ENCODE peak calls at places on chromosome 13, in seven cellular contexts. S is stimulated activated CD4-positive, alpha-beta T cell treated with anti-CD3 and anti-CD28 coated beads, Interleukin-1b, Interleukin-23, amount 100 ng/mL, for 1 hour; Z is aorta; T is AG08396; U is HFFc6; J is effector memory CD4-positive, alpha-beta T cell; A is hippocampal formation. H is an unnamed sample.

GRCh38 chr13:27953671-27954405 is 15.3 kb downstream of the CDX2 start:
- DNase-seq in A (peak), J (no peak), Z (peak), U (peak), S (peak), T (peak), H (peak)

GRCh38 chr13:42969558-42970172 is 22.4 kb downstream of the EPSTI1 start:
- DNase-seq in S (peak), T (peak), Z (peak), J (peak), A (peak), U (peak), H (peak)

GRCh38 chr13:68810660-68811059 is 1297.0 kb upstream of the ATXN8OS start:
- DNase-seq in J (no peak), Z (no peak), T (no peak), S (no peak), A (no peak), U (no peak), H (no peak)

GRCh38 chr13:76803831-76804230 is 82.4 kb downstream of the KCTD12 start:
- DNase-seq in Z (no peak), U (no peak), T (no peak), A (no peak), J (no peak), S (no peak), H (no peak)

GRCh38 chr13:36412736-36413135 is 19.6 kb upstream of the CCNA1 start:
- DNase-seq in S (no peak), T (no peak), Z (no peak), A (no peak), U (no peak), J (no peak), H (no peak)

GRCh38 chr13:42392180-42392579 is 120.2 kb downstream of the AKAP11 start:
- DNase-seq in J (no peak), T (no peak), U (no peak), S (no peak), A (no peak), Z (no peak), H (no peak)

GRCh38 chr13:104625196-104625595 is 1559.0 kb upstream of the SLC10A2 start:
- DNase-seq in Z (no peak), T (no peak), J (no peak), U (no peak), S (no peak), A (no peak), H (no peak)

GRCh38 chr13:104327217-104327616 is 1261.0 kb upstream of the SLC10A2 start:
- DNase-seq in T (no peak), A (no peak), Z (no peak), U (no peak), J (no peak), S (no peak), H (peak)

GRCh38 chr13:98576215-98576945 is 527 bp downstream of the STK24 start:
- DNase-seq in S (no peak), A (no peak), T (peak), U (no peak), J (peak), Z (peak), H (peak)

GRCh38 chr13:98466634-98467236 is 110.2 kb downstream of the STK24 start:
- DNase-seq in J (peak), Z (no peak), U (peak), S (peak), A (no peak), T (peak), H (peak)

GRCh38 chr13:79481685-79482052 is 714 bp downstream of the NDFIP2 start:
- DNase-seq in T (no peak), Z (no peak), U (no peak), S (peak), J (peak), A (no peak), H (peak)

GRCh38 chr13:27960362-27961226 is 8.5 kb downstream of the CDX2 start:
- DNase-seq in J (no peak), A (no peak), S (no peak), Z (no peak), U (peak), T (peak), H (no peak)

GRCh38 chr13:45511310-45512147 is 46.8 kb downstream of the COG3 start:
- DNase-seq in J (peak), T (peak), A (peak), Z (no peak), S (no peak), U (peak), H (peak)

GRCh38 chr13:112251930-112252585 is 124.1 kb upstream of the SPACA7 start:
- DNase-seq in J (no peak), U (no peak), A (no peak), T (no peak), Z (no peak), S (no peak), H (no peak)

GRCh38 chr13:24271611-24272451 is 37.5 kb upstream of the C1QTNF9 start:
- DNase-seq in Z (peak), J (peak), U (peak), S (no peak), A (peak), T (peak), H (peak)

GRCh38 chr13:113864303-113864890 is 521 bp upstream of the GAS6 start:
- DNase-seq in T (peak), J (no peak), S (no peak), A (no peak), U (peak), Z (no peak), H (peak)

GRCh38 chr13:75440100-75440499 is 41.9 kb downstream of the TBC1D4 start:
- DNase-seq in J (no peak), A (no peak), S (no peak), T (no peak), U (no peak), Z (no peak), H (no peak)

GRCh38 chr13:57739089-57739488 is 107.5 kb downstream of the PCDH17 start:
- DNase-seq in U (no peak), A (no peak), Z (no peak), S (no peak), T (no peak), J (no peak), H (no peak)

H was measured in adipocyte.